ENCODE peak calls at places on chromosomes 16 and 17, in eight cellular contexts. J is pancreas, P is heart left ventricle, K is PC-3, I is GM12878, S is psoas muscle, L is ascending aorta, C is esophagus squamous epithelium. Y is an unnamed sample.

GRCh38 chr16:48359983-48360382 is 25.2 kb downstream of the SIAH1 start:
- DNase-seq in J (no peak), P (no peak), K (no peak), I (no peak), S (no peak), L (no peak), C (no peak), Y (no peak)

GRCh38 chr17:65270932-65271700 is 133.9 kb downstream of the RGS9 start:
- DNase-seq in J (no peak), P (no peak), K (no peak), I (no peak), S (no peak), L (no peak), C (no peak), Y (no peak)

GRCh38 chr16:89720859-89721643 is at the start of the genes VPS9D1 and ZNF276:
- DNase-seq in J (peak; percentile 93), P (peak; percentile 89), K (peak; percentile 74), I (no peak), S (peak; percentile 89), L (no peak), C (no peak), Y (peak; percentile 91)

GRCh38 chr17:54405826-54406225 is 494.8 kb upstream of the TOM1L1 start:
- DNase-seq in J (no peak), P (no peak), K (no peak), I (no peak), S (no peak), L (no peak), C (no peak), Y (no peak)

GRCh38 chr17:30210366-30210765 is 25.1 kb downstream of the SLC6A4 start:
- DNase-seq in J (no peak), P (no peak), K (no peak), I (no peak), S (no peak), L (no peak), C (no peak), Y (no peak)

GRCh38 chr16:53841884-53842283 is 137.9 kb downstream of the FTO start:
- DNase-seq in J (no peak), P (no peak), K (no peak), I (no peak), S (no peak), L (no peak), C (no peak), Y (no peak)

GRCh38 chr17:50289268-50289667 is 15.0 kb downstream of the TMEM92 start:
- DNase-seq in J (no peak), P (no peak), K (no peak), I (no peak), S (no peak), L (no peak), C (no peak), Y (no peak)

GRCh38 chr17:7477392-7478275 is 1.8 kb downstream of the ZBTB4 start:
- DNase-seq in J (peak; percentile 67), P (peak; percentile 44), K (peak; percentile 11), I (no peak), S (peak; percentile 69), L (no peak), C (no peak), Y (no peak)

GRCh38 chr17:17079761-17080160 is 37.5 kb downstream of the MPRIP start:
- DNase-seq in J (no peak), P (no peak), K (no peak), I (no peak), S (peak; percentile 78), L (no peak), C (no peak), Y (no peak)

GRCh38 chr17:65243838-65244237 is 106.7 kb downstream of the RGS9 start:
- DNase-seq in J (no peak), P (no peak), K (peak; percentile 91), I (no peak), S (no peak), L (no peak), C (no peak), Y (no peak)

GRCh38 chr16:68469728-68470460 is 21.6 kb upstream of the SMPD3 start:
- DNase-seq in J (no peak), P (no peak), K (no peak), I (no peak), S (no peak), L (no peak), C (no peak), Y (no peak)

GRCh38 chr17:29844339-29845048 is 85.5 kb downstream of the SSH2 start:
- DNase-seq in J (no peak), P (peak; percentile 29), K (no peak), I (no peak), S (no peak), L (no peak), C (no peak), Y (no peak)

GRCh38 chr16:74731853-74732477 is 31.3 kb upstream of the MLKL start:
- DNase-seq in J (no peak), P (no peak), K (no peak), I (no peak), S (no peak), L (no peak), C (no peak), Y (no peak)

GRCh38 chr16:35797811-35798210 is 2338.4 kb downstream of the TP53TG3F start:
- DNase-seq in J (no peak), P (no peak), K (no peak), I (no peak), S (no peak), L (no peak), C (no peak), Y (no peak)

GRCh38 chr17:15278381-15278780 is 13.3 kb upstream of the PMP22 start:
- DNase-seq in J (no peak), P (no peak), K (peak; percentile 32), I (no peak), S (no peak), L (no peak), C (no peak), Y (no peak)

GRCh38 chr17:18026408-18026776 is 12.6 kb downstream of the ATPAF2 start:
- DNase-seq in J (no peak), P (peak; percentile 51), K (peak; percentile 14), I (no peak), S (peak; percentile 58), L (no peak), C (no peak), Y (no peak)

GRCh38 chr17:7479389-7480192 is at the start of gene ZBTB4:
- DNase-seq in J (peak; percentile 86), P (peak; percentile 77), K (peak; percentile 37), I (no peak), S (peak; percentile 85), L (no peak), C (no peak), Y (no peak)

GRCh38 chr17:18246880-18247612 is 11.5 kb downstream of the FLII start:
- DNase-seq in J (no peak), P (peak; percentile 47), K (peak; percentile 62), I (no peak), S (peak; percentile 79), L (no peak), C (no peak), Y (no peak)

GRCh38 chr16:88534731-88535141 is 35.5 kb upstream of the ZC3H18 start:
- DNase-seq in J (peak; percentile 67), P (no peak), K (peak; percentile 19), I (no peak), S (peak; percentile 83), L (no peak), C (no peak), Y (no peak)

GRCh38 chr17:66733759-66734158 is 101.2 kb upstream of the CACNG5 start:
- DNase-seq in J (no peak), P (no peak), K (no peak), I (no peak), S (no peak), L (no peak), C (no peak), Y (no peak)
- H3K4me1 ChIP-seq in J (no peaks in the 10 kb centered on the region), P (no peaks in the 10 kb centered on the region), K (no peaks in the 10 kb centered on the region), I (no peaks in the 10 kb centered on the region), S (no peaks in the 10 kb centered on the region), L (no peaks in the 10 kb centered on the region), C (no peaks in the 10 kb centered on the region), Y (peaks cover 9% of the 10 kb centered on the region)

DNA sequence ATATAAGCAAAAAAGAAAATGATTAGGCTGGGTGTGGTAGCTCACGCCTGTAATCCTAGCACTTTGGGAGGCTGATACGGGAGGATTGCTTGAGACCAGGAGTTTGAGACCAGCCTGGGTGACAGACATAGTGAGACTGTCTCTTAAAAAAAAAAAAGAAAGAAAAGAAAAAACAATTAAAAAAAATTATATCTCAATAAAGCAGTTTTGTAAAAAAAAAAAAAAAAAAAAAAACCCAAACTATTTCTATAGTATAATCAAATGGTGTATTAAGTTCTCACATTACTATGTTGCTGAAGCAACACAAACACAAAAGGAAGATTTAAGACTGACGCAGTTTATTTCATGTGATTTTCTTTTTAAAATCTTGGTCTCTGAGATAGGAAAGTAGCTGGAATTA is 140.5 kb downstream of the TRIM37 start:
- DNase-seq in J (no peak), P (no peak), K (no peak), I (no peak), S (no peak), L (no peak), C (no peak), Y (no peak)
- H3K4me1 ChIP-seq in J (no peaks in the 10 kb centered on the region), P (no peaks in the 10 kb centered on the region), K (no peaks in the 10 kb centered on the region), I (no peaks in the 10 kb centered on the region), S (no peaks in the 10 kb centered on the region), L (no peaks in the 10 kb centered on the region), C (no peaks in the 10 kb centered on the region), Y (no peaks in the 10 kb centered on the region)

GRCh38 chr17:47177261-47177660 is 11.8 kb downstream of the CDC27 start:
- DNase-seq in J (no peak), P (no peak), K (no peak), I (no peak), S (no peak), L (no peak), C (no peak), Y (no peak)
- H3K4me1 ChIP-seq in J (no peaks in the 10 kb centered on the region), P (peaks cover 40% of the 10 kb centered on the region), K (peaks cover 6% of the 10 kb centered on the region), I (no peaks in the 10 kb centered on the region), S (peaks cover 4% of the 10 kb centered on the region), L (no peaks in the 10 kb centered on the region), C (no peaks in the 10 kb centered on the region), Y (no peaks in the 10 kb centered on the region)

GRCh38 chr16:66519482-66519881 is 30.4 kb downstream of the TK2 start:
- DNase-seq in J (no peak), P (no peak), K (no peak), I (no peak), S (no peak), L (no peak), C (no peak), Y (no peak)

GRCh38 chr16:66520406-66521194 is 29.3 kb downstream of the TK2 start:
- DNase-seq in J (no peak), P (peak; percentile 52), K (no peak), I (no peak), S (peak; percentile 66), L (no peak), C (no peak), Y (no peak)

GRCh38 chr16:66519974-66520373 is 29.9 kb downstream of the TK2 start:
- DNase-seq in J (no peak), P (no peak), K (no peak), I (no peak), S (no peak), L (no peak), C (no peak), Y (no peak)

GRCh38 chr16:66521951-66522771 is 27.8 kb downstream of the TK2 start:
- DNase-seq in J (no peak), P (no peak), K (peak; percentile 95), I (peak; percentile 86), S (no peak), L (no peak), C (no peak), Y (no peak)

DNA sequence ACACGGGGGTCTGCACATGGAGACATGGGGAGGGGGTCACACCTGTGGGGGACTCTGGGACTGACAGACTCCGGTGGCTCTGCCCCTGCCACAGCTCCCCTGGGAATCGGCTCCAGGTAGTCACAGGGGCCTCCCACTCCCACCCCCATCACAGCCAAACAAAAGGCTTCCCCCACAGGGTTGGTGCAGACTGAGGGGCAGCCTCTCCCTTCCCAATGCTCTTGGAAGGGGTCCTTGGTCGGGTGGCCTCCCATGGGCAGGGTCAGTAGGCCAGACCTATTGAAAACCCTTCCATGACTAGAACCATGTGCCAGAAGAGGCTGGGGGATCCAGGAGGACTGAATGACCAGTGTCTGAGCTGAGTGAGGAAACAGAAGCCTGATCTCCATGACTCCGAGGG is 28.7 kb downstream of the TK2 start:
- DNase-seq in J (no peak), P (no peak), K (no peak), I (no peak), S (no peak), L (no peak), C (no peak), Y (no peak)
- H3K4me1 ChIP-seq in J (peaks cover 15% of the 10 kb centered on the region), P (peaks cover 76% of the 10 kb centered on the region), K (peaks cover 32% of the 10 kb centered on the region), I (peaks cover 76% of the 10 kb centered on the region), S (peaks cover 40% of the 10 kb centered on the region), L (peaks cover 15% of the 10 kb centered on the region), C (peaks cover 47% of the 10 kb centered on the region), Y (peaks cover 71% of the 10 kb centered on the region)